ENCODE peak calls at places on chromosomes 1 and 21, in seven cellular contexts. B, G, T, Z, Y, F and Q are unnamed samples.
A peak's percentile ranks its signal among the peaks of the same experiment; 100 is the strongest.

GRCh38 chr1:189821838-189822237 is 655.8 kb downstream of the BRINP3 start:
- DNase-seq in B (no peak), G (peak; percentile 36), T (no peak), Z (no peak), Y (no peak), F (peak; percentile 9), Q (no peak)

GRCh38 chr1:10787274-10787673 is 9.2 kb downstream of the CASZ1 start:
- DNase-seq in B (no peak), G (no peak), T (no peak), Z (no peak), Y (no peak), F (no peak), Q (no peak)

GRCh38 chr1:221839794-221840395 is 98.0 kb upstream of the DUSP10 start:
- DNase-seq in B (no peak), G (peak; percentile 44), T (no peak), Z (peak; percentile 40), Y (no peak), F (peak; percentile 68), Q (peak; percentile 81)

GRCh38 chr21:44510508-44511218 is 29.3 kb downstream of the KRTAP10-1 start:
- DNase-seq in B (peak; percentile 43), G (no peak), T (peak; percentile 85), Z (peak; percentile 74), Y (peak; percentile 72), F (peak; percentile 80), Q (no peak)

GRCh38 chr1:102978874-102979273 is 129.4 kb downstream of the COL11A1 start:
- DNase-seq in B (no peak), G (no peak), T (no peak), Z (no peak), Y (no peak), F (no peak), Q (no peak)

GRCh38 chr1:147478556-147478955 is 62.7 kb upstream of the BCL9 start:
- DNase-seq in B (no peak), G (no peak), T (no peak), Z (no peak), Y (no peak), F (no peak), Q (no peak)

GRCh38 chr1:8702121-8702520 is 115.3 kb downstream of the RERE start:
- DNase-seq in B (no peak), G (no peak), T (peak; percentile 51), Z (peak; percentile 86), Y (no peak), F (peak; percentile 87), Q (peak; percentile 54)

GRCh38 chr1:24992124-24992760 is 62.2 kb upstream of the RUNX3 start:
- DNase-seq in B (no peak), G (no peak), T (no peak), Z (no peak), Y (no peak), F (no peak), Q (no peak)

GRCh38 chr1:160522622-160523345 is at the start of gene SLAMF6:
- DNase-seq in B (no peak), G (no peak), T (no peak), Z (no peak), Y (no peak), F (no peak), Q (no peak)

GRCh38 chr1:70504176-70504820 is 93.2 kb downstream of the CTH start:
- DNase-seq in B (no peak), G (no peak), T (no peak), Z (no peak), Y (no peak), F (peak; percentile 30), Q (peak; percentile 86)

GRCh38 chr1:94831636-94832035 is 11.5 kb downstream of the SLC44A3 start:
- DNase-seq in B (no peak), G (no peak), T (no peak), Z (no peak), Y (no peak), F (no peak), Q (no peak)

GRCh38 chr1:84620720-84621313 is 46.6 kb upstream of the CTBS start:
- DNase-seq in B (peak; percentile 63), G (peak; percentile 57), T (peak; percentile 85), Z (peak; percentile 91), Y (peak; percentile 87), F (peak; percentile 82), Q (peak; percentile 78)

GRCh38 chr1:183248989-183249691 is 63.1 kb downstream of the LAMC2 start:
- DNase-seq in B (no peak), G (no peak), T (no peak), Z (no peak), Y (no peak), F (no peak), Q (no peak)

GRCh38 chr1:165355221-165355976 is 1.1 kb downstream of the LMX1A start:
- DNase-seq in B (no peak), G (no peak), T (peak; percentile 59), Z (peak; percentile 50), Y (no peak), F (no peak), Q (no peak)

GRCh38 chr1:165353731-165354671 is 2.5 kb downstream of the LMX1A start:
- DNase-seq in B (no peak), G (no peak), T (peak; percentile 45), Z (peak; percentile 56), Y (no peak), F (no peak), Q (no peak)

GRCh38 chr1:165355977-165356811 is at the start of gene LMX1A:
- DNase-seq in B (no peak), G (no peak), T (peak; percentile 57), Z (peak; percentile 71), Y (no peak), F (no peak), Q (no peak)

GRCh38 chr1:165354739-165355138 is 1.8 kb downstream of the LMX1A start:
- DNase-seq in B (no peak), G (no peak), T (no peak), Z (peak; percentile 38), Y (no peak), F (no peak), Q (no peak)

GRCh38 chr1:165356876-165357275 is 361 bp upstream of the LMX1A start:
- DNase-seq in B (no peak), G (no peak), T (peak; percentile 52), Z (peak; percentile 55), Y (no peak), F (no peak), Q (no peak)
- H3K4me2 ChIP-seq in B (peak overlapping the region; percentile 99), G (no peak overlapping the region), T (peak overlapping the region; percentile 64), Z (peak overlapping the region; percentile 57), Y (peak overlapping the region; percentile 95), F (no peak overlapping the region), Q (no peak overlapping the region)

DNA sequence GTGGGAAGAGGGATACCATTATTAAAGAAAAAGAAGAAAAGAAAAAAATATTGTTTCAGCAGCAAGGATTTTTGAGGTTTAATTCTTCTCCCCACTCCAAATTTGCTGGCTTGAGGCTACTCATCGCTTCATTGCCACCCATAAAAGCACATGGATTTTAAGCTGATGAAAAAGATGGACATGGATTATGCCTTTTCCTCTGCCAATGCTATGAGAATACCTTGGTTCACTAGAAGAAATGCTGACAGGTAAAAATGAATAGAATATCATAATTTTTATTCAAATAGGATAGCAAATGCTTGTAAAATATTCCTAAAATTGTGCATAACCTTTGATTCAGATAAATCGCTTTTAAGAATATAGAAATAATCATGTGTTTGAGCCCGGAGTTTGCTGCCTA is 289.7 kb upstream of the DPYD start:
- DNase-seq in B (no peak), G (no peak), T (no peak), Z (no peak), Y (no peak), F (no peak), Q (no peak)
- H3K18ac ChIP-seq in B (no peak overlapping the region), G (peak overlapping the region; percentile 97), T (no peak overlapping the region), Z (no peak overlapping the region), Y (no peak overlapping the region), F (no peak overlapping the region), Q (no peak overlapping the region)

DNA sequence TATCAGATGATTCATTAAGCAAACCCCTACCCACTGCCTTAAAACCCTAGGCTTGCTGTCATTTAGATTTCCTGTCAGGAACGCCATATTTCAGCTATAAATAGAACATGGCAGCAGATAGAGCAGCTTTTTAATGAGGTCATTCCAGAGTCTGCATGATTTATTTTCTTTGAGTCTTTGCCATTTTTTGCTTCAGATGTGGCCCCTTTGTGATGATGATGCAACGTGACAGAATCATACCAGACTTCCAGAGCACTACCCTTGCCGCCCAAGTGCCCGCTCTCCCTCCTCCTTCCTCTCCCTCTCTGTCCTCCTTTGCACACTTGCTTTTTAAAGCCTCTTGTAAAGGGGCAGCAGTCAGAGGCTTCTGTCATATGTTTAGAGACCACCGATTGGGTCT is 55.5 kb upstream of the TRIM67 start:
- DNase-seq in B (no peak), G (peak; percentile 66), T (no peak), Z (no peak), Y (no peak), F (no peak), Q (peak; percentile 59)
- H3K4me2 ChIP-seq in B (no peak overlapping the region), G (no peak overlapping the region), T (no peak overlapping the region), Z (no peak overlapping the region), Y (no peak overlapping the region), F (no peak overlapping the region), Q (peak overlapping the region; percentile 2)

GRCh38 chr1:205589618-205590456 is 42.0 kb downstream of the ELK4 start:
- DNase-seq in B (no peak), G (no peak), T (no peak), Z (no peak), Y (no peak), F (no peak), Q (no peak)

GRCh38 chr1:205591522-205592351 is 40.1 kb downstream of the ELK4 start:
- DNase-seq in B (peak; percentile 58), G (peak; percentile 74), T (peak; percentile 92), Z (peak; percentile 93), Y (peak; percentile 75), F (peak; percentile 89), Q (peak; percentile 84)

GRCh38 chr1:205592443-205593003 is 39.3 kb downstream of the ELK4 start:
- DNase-seq in B (no peak), G (no peak), T (no peak), Z (no peak), Y (no peak), F (no peak), Q (no peak)

GRCh38 chr1:205590457-205590768 is 41.4 kb downstream of the ELK4 start:
- DNase-seq in B (no peak), G (no peak), T (no peak), Z (no peak), Y (no peak), F (no peak), Q (no peak)

GRCh38 chr1:205590777-205591513 is 40.9 kb downstream of the ELK4 start:
- DNase-seq in B (no peak), G (no peak), T (no peak), Z (no peak), Y (no peak), F (no peak), Q (no peak)
- H3K18ac ChIP-seq in B (no peak overlapping the region), G (no peak overlapping the region), T (no peak overlapping the region), Z (no peak overlapping the region), Y (no peak overlapping the region), F (no peak overlapping the region), Q (no peak overlapping the region)